ENCODE peak calls at places on chromosomes 11 and 22, in eight cellular contexts. J is fibroblast of lung; A is activated naive CD4-positive, alpha-beta T cell; M is hippocampal formation; Z is skeletal muscle cell; D is stimulated activated CD4-positive, alpha-beta T cell treated with anti-CD3 and anti-CD28 coated beads, Interleukin-2, amount 100 ng/mL, for 48 hours; B is CD8-positive, alpha-beta memory T cell; E is CD4-positive, alpha-beta T cell. R is an unnamed sample.

GRCh38 chr11:89293966-89294679 is 116.4 kb downstream of the TYR start:
- DNase-seq in M (no peak), D (no peak), B (no peak), Z (no peak), A (no peak), J (peak), E (no peak), R (no peak)

GRCh38 chr22:43901976-43902643 is 10.3 kb upstream of the PNPLA5 start:
- DNase-seq in J (peak), E (no peak), D (no peak), B (no peak), Z (no peak), A (no peak), M (no peak), R (no peak)

GRCh38 chr11:109241988-109242387 is 180.0 kb upstream of the C11orf87 start:
- DNase-seq in M (no peak), B (no peak), Z (peak), A (no peak), J (no peak), E (no peak), D (no peak), R (no peak)

GRCh38 chr22:27642104-27642800 is 159.3 kb downstream of the MN1 start:
- DNase-seq in A (no peak), Z (no peak), D (no peak), M (peak), E (no peak), J (no peak), B (no peak), R (no peak)

GRCh38 chr22:48366591-48366990 is 1461.1 kb downstream of the BRD1 start:
- DNase-seq in Z (no peak), B (no peak), A (no peak), M (no peak), E (no peak), J (no peak), D (no peak), R (no peak)

GRCh38 chr22:32801436-32802290 is at the start of gene TIMP3:
- DNase-seq in M (peak), Z (no peak), J (peak), A (no peak), D (peak), B (no peak), E (no peak), R (no peak)

GRCh38 chr11:9568854-9569587 is 4.4 kb upstream of the WEE1 start:
- DNase-seq in J (peak), B (no peak), D (no peak), Z (peak), A (no peak), M (no peak), E (no peak), R (no peak)

GRCh38 chr11:108034034-108034433 is 25.3 kb downstream of the CUL5 start:
- DNase-seq in E (no peak), Z (no peak), M (no peak), D (no peak), J (no peak), A (no peak), B (no peak), R (no peak)

GRCh38 chr11:10487002-10487647 is 32.1 kb downstream of the AMPD3 start:
- DNase-seq in M (no peak), E (no peak), J (no peak), A (no peak), D (no peak), B (no peak), Z (no peak), R (no peak)

GRCh38 chr22:29226246-29226981 is 20.7 kb downstream of the EMID1 start:
- DNase-seq in A (no peak), Z (no peak), M (no peak), J (no peak), D (no peak), E (no peak), B (no peak), R (no peak)

GRCh38 chr11:121887564-121887963 is 228.5 kb downstream of the BLID start:
- DNase-seq in B (no peak), M (no peak), E (no peak), D (no peak), A (no peak), Z (no peak), J (no peak), R (no peak)

GRCh38 chr11:85663080-85663729 is 1.7 kb downstream of the CREBZF start:
- DNase-seq in E (no peak), A (no peak), D (no peak), M (no peak), J (peak), Z (no peak), B (no peak), R (no peak)

GRCh38 chr11:11446967-11447366 is 93.9 kb upstream of the CSNK2A3 start:
- DNase-seq in Z (no peak), D (no peak), A (no peak), E (no peak), J (no peak), B (no peak), M (no peak), R (no peak)

GRCh38 chr11:111526501-111526900 is 11.9 kb downstream of the HOATZ start:
- DNase-seq in M (no peak), Z (peak), A (no peak), B (no peak), E (no peak), D (no peak), J (peak), R (no peak)

GRCh38 chr11:67006029-67006884 is 16.7 kb upstream of the SYT12 start:
- DNase-seq in M (no peak), D (peak), A (no peak), E (no peak), B (no peak), J (peak), Z (no peak), R (no peak)